ENCODE peak calls at places on chromosomes 4 and X, in four cellular contexts. One of them, this sample, is unnamed.

GRCh38 chrX:150731795-150732194 is 38.6 kb downstream of the MTMR1 start:
- DNase-seq in K562: no peak
- DNase-seq in HepG2: no peak
- DNase-seq in GM12878: no peak
- DNase-seq in this sample: no peak

GRCh38 chrX:9902651-9903050 is 64.5 kb upstream of the CLDN34 start:
- DNase-seq in K562: no peak
- DNase-seq in HepG2: no peak
- DNase-seq in GM12878: no peak
- DNase-seq in this sample: no peak

GRCh38 chr4:180532691-180533090 is 1710.5 kb upstream of the TENM3 start:
- DNase-seq in K562: no peak
- DNase-seq in HepG2: no peak
- DNase-seq in GM12878: no peak
- DNase-seq in this sample: peak; percentile 9

GRCh38 chr4:153159728-153160221 is 44.5 kb upstream of the TRIM2 start:
- DNase-seq in K562: no peak
- DNase-seq in HepG2: no peak
- DNase-seq in GM12878: no peak
- DNase-seq in this sample: no peak

GRCh38 chr4:145716200-145716599 is 36.3 kb downstream of the C4orf51 start:
- DNase-seq in K562: no peak
- DNase-seq in HepG2: no peak
- DNase-seq in GM12878: no peak
- DNase-seq in this sample: no peak

GRCh38 chrX:129693343-129693742 is 38.6 kb upstream of the APLN start:
- DNase-seq in K562: no peak
- DNase-seq in HepG2: peak; percentile 50
- DNase-seq in GM12878: no peak
- DNase-seq in this sample: no peak

GRCh38 chr4:186979966-186980745 is 256.5 kb upstream of the FAT1 start:
- DNase-seq in K562: no peak
- DNase-seq in HepG2: no peak
- DNase-seq in GM12878: no peak
- DNase-seq in this sample: no peak

GRCh38 chr4:38449506-38450174 is 214.4 kb upstream of the KLF3 start:
- DNase-seq in K562: no peak
- DNase-seq in HepG2: peak; percentile 51
- DNase-seq in GM12878: no peak
- DNase-seq in this sample: no peak

GRCh38 chr4:54032558-54033135 is 31.8 kb downstream of the CHIC2 start:
- DNase-seq in K562: no peak
- DNase-seq in HepG2: no peak
- DNase-seq in GM12878: no peak
- DNase-seq in this sample: no peak

GRCh38 chr4:151202851-151203455 is 74.0 kb upstream of the PRSS48 start:
- DNase-seq in K562: no peak
- DNase-seq in HepG2: no peak
- DNase-seq in GM12878: no peak
- DNase-seq in this sample: no peak

GRCh38 chrX:123477673-123478072 is 255.2 kb downstream of the THOC2 start:
- DNase-seq in K562: no peak
- DNase-seq in HepG2: no peak
- DNase-seq in GM12878: no peak
- DNase-seq in this sample: no peak

GRCh38 chr4:108080752-108081151 is 88.0 kb downstream of the LEF1 start:
- DNase-seq in K562: no peak
- DNase-seq in HepG2: no peak
- DNase-seq in GM12878: no peak
- DNase-seq in this sample: no peak

GRCh38 chrX:40749874-40750273 is 14.5 kb upstream of the MED14 start:
- DNase-seq in K562: no peak
- DNase-seq in HepG2: no peak
- DNase-seq in GM12878: peak; percentile 65
- DNase-seq in this sample: no peak

GRCh38 chr4:5199142-5199541 is 147.9 kb downstream of the STK32B start:
- DNase-seq in K562: no peak
- DNase-seq in HepG2: no peak
- DNase-seq in GM12878: no peak
- DNase-seq in this sample: no peak

GRCh38 chr4:145546556-145546955 is 64.9 kb downstream of the SMAD1 start:
- DNase-seq in K562: no peak
- DNase-seq in HepG2: no peak
- DNase-seq in GM12878: no peak
- DNase-seq in this sample: no peak

GRCh38 chr4:8707045-8707781 is 114.6 kb downstream of the CPZ start:
- DNase-seq in K562: no peak
- DNase-seq in HepG2: no peak
- DNase-seq in GM12878: no peak
- DNase-seq in this sample: no peak

GRCh38 chrX:53483838-53484420 is 49.8 kb upstream of the HSD17B10 start:
- DNase-seq in K562: no peak
- DNase-seq in HepG2: no peak
- DNase-seq in GM12878: no peak
- DNase-seq in this sample: no peak

GRCh38 chrX:153460826-153461225 is 9.6 kb downstream of the HAUS7 start:
- DNase-seq in K562: peak; percentile 48
- DNase-seq in HepG2: peak; percentile 15
- DNase-seq in GM12878: no peak
- DNase-seq in this sample: peak; percentile 67

GRCh38 chr4:85883180-85883579 is 408.2 kb downstream of the ARHGAP24 start:
- DNase-seq in K562: no peak
- DNase-seq in HepG2: no peak
- DNase-seq in GM12878: no peak
- DNase-seq in this sample: no peak

GRCh38 chr4:85884251-85884650 is 409.3 kb downstream of the ARHGAP24 start:
- DNase-seq in K562: no peak
- DNase-seq in HepG2: no peak
- DNase-seq in GM12878: no peak
- DNase-seq in this sample: no peak

GRCh38 chr4:85889314-85889713 is 414.4 kb downstream of the ARHGAP24 start:
- DNase-seq in K562: no peak
- DNase-seq in HepG2: no peak
- DNase-seq in GM12878: no peak
- DNase-seq in this sample: no peak

GRCh38 chr4:85886665-85887064 is 411.7 kb downstream of the ARHGAP24 start:
- DNase-seq in K562: no peak
- DNase-seq in HepG2: no peak
- DNase-seq in GM12878: no peak
- DNase-seq in this sample: no peak
- TF ChIP-seq MYC in K562: no peak
- TF ChIP-seq MYC in HepG2: no peak
- TF ChIP-seq MYC in GM12878: no peak
- TF ChIP-seq MYC in this sample: no peak

DNA sequence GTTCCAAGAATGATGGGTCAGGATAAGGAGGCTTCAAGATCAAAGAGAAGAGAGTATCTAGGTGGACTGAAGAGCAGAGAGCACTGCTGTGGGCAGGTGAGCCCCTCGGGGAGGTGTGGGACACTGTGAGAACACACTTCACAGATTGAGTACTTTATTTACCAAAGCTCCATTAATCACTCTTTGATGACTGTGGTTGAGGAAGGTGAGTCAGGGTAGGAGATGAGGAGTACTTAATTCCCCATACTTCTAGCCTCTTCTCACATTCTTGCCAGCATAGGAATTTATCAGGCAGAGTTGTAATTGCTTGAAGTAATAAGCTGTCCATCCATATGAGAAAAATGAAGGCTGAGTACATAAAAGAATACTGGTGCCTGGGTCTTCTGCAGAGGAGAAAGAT is 375.3 kb downstream of the PCDH10 start:
- DNase-seq in K562: no peak
- DNase-seq in HepG2: no peak
- DNase-seq in GM12878: no peak
- DNase-seq in this sample: no peak
- TF ChIP-seq REST in K562: no peak
- TF ChIP-seq REST in HepG2: no peak
- TF ChIP-seq REST in GM12878: no peak
- TF ChIP-seq REST in this sample: no peak

GRCh38 chr4:79856196-79856595 is 216.8 kb downstream of the ANTXR2 start:
- DNase-seq in K562: no peak
- DNase-seq in HepG2: no peak
- DNase-seq in GM12878: no peak
- DNase-seq in this sample: no peak

GRCh38 chr4:79851625-79852304 is 221.3 kb downstream of the ANTXR2 start:
- DNase-seq in K562: no peak
- DNase-seq in HepG2: no peak
- DNase-seq in GM12878: no peak
- DNase-seq in this sample: no peak

GRCh38 chr4:79855081-79855480 is 217.9 kb downstream of the ANTXR2 start:
- DNase-seq in K562: no peak
- DNase-seq in HepG2: no peak
- DNase-seq in GM12878: no peak
- DNase-seq in this sample: no peak

GRCh38 chr4:79848329-79848728 is 224.7 kb downstream of the ANTXR2 start:
- DNase-seq in K562: no peak
- DNase-seq in HepG2: no peak
- DNase-seq in GM12878: no peak
- DNase-seq in this sample: no peak

GRCh38 chr4:79852305-79852730 is 220.7 kb downstream of the ANTXR2 start:
- DNase-seq in K562: no peak
- DNase-seq in HepG2: peak; percentile 10
- DNase-seq in GM12878: no peak
- DNase-seq in this sample: peak; percentile 4
- TF ChIP-seq MYC in K562: peak; percentile 45
- TF ChIP-seq MYC in HepG2: no peak
- TF ChIP-seq MYC in GM12878: no peak
- TF ChIP-seq MYC in this sample: no peak

GRCh38 chr4:36310793-36311192 is 29.4 kb downstream of the DTHD1 start:
- DNase-seq in K562: no peak
- DNase-seq in HepG2: no peak
- DNase-seq in GM12878: no peak
- DNase-seq in this sample: no peak
- TF ChIP-seq REST in K562: no peak
- TF ChIP-seq REST in HepG2: no peak
- TF ChIP-seq REST in GM12878: no peak
- TF ChIP-seq REST in this sample: no peak

GRCh38 chr4:98711526-98711925 is 53.1 kb upstream of the TSPAN5 start:
- DNase-seq in K562: no peak
- DNase-seq in HepG2: no peak
- DNase-seq in GM12878: no peak
- DNase-seq in this sample: no peak
- TF ChIP-seq MYC in K562: no peak
- TF ChIP-seq MYC in HepG2: no peak
- TF ChIP-seq MYC in GM12878: no peak
- TF ChIP-seq MYC in this sample: no peak

GRCh38 chr4:99679204-99679603 is 21.6 kb upstream of the C4orf54 start:
- DNase-seq in K562: no peak
- DNase-seq in HepG2: no peak
- DNase-seq in GM12878: no peak
- DNase-seq in this sample: no peak
- TF ChIP-seq REST in K562: no peak
- TF ChIP-seq REST in HepG2: no peak
- TF ChIP-seq REST in GM12878: no peak
- TF ChIP-seq REST in this sample: no peak

GRCh38 chrX:118026631-118027030 is 90.0 kb downstream of the KLHL13 start:
- DNase-seq in K562: no peak
- DNase-seq in HepG2: no peak
- DNase-seq in GM12878: no peak
- DNase-seq in this sample: no peak
- TF ChIP-seq MYC in K562: no peak
- TF ChIP-seq MYC in HepG2: no peak
- TF ChIP-seq MYC in GM12878: no peak
- TF ChIP-seq MYC in this sample: no peak

GRCh38 chrX:20253232-20253543 is 13.5 kb downstream of the RPS6KA3 start:
- DNase-seq in K562: no peak
- DNase-seq in HepG2: no peak
- DNase-seq in GM12878: no peak
- DNase-seq in this sample: no peak

GRCh38 chrX:20254712-20255299 is 11.9 kb downstream of the RPS6KA3 start:
- DNase-seq in K562: no peak
- DNase-seq in HepG2: no peak
- DNase-seq in GM12878: no peak
- DNase-seq in this sample: no peak

GRCh38 chrX:20248592-20249192 is 18.0 kb downstream of the RPS6KA3 start:
- DNase-seq in K562: no peak
- DNase-seq in HepG2: no peak
- DNase-seq in GM12878: no peak
- DNase-seq in this sample: no peak

GRCh38 chrX:20252392-20253231 is 14.1 kb downstream of the RPS6KA3 start:
- DNase-seq in K562: peak; percentile 39
- DNase-seq in HepG2: peak; percentile 35
- DNase-seq in GM12878: no peak
- DNase-seq in this sample: peak; percentile 65
- TF ChIP-seq REST in K562: no peak
- TF ChIP-seq REST in HepG2: no peak
- TF ChIP-seq REST in GM12878: no peak
- TF ChIP-seq REST in this sample: no peak

This sample was measured in A549.